ENCODE peak calls at places on chromosomes 7 and 10, in ten cellular contexts. B, A, J, W, T, F, L, V, E and H are unnamed samples.

GRCh38 chr7:116122972-116123595 is 87.3 kb upstream of the TES start:
- DNase-seq in B (peak; percentile 30), A (peak; percentile 77), J (no peak), W (peak; percentile 57), T (peak; percentile 14), F (peak; percentile 40), L (peak; percentile 77), V (peak; percentile 66), E (peak; percentile 48), H (peak; percentile 65)

GRCh38 chr10:85319826-85320225 is 991.4 kb downstream of the CCSER2 start:
- DNase-seq in B (no peak), A (no peak), J (no peak), W (no peak), T (no peak), F (no peak), L (no peak), V (no peak), E (no peak), H (no peak)

GRCh38 chr7:151570366-151570915 is 50.7 kb upstream of the RHEB start:
- DNase-seq in B (no peak), A (peak; percentile 55), J (no peak), W (no peak), T (peak; percentile 8), F (no peak), L (no peak), V (peak; percentile 47), E (no peak), H (peak; percentile 65)

GRCh38 chr10:116325987-116326386 is 1.7 kb downstream of the CCDC172 start:
- DNase-seq in B (no peak), A (no peak), J (no peak), W (no peak), T (no peak), F (no peak), L (no peak), V (no peak), E (no peak), H (no peak)

GRCh38 chr10:133229265-133230022 is 573 bp upstream of the UTF1 start:
- DNase-seq in B (no peak), A (peak; percentile 19), J (peak; percentile 71), W (no peak), T (no peak), F (no peak), L (peak; percentile 73), V (no peak), E (no peak), H (no peak)

GRCh38 chr10:17685227-17685840 is 41.4 kb downstream of the STAM start:
- DNase-seq in B (no peak), A (no peak), J (no peak), W (no peak), T (no peak), F (peak; percentile 22), L (no peak), V (no peak), E (no peak), H (no peak)

GRCh38 chr10:132574783-132575319 is 37.3 kb downstream of the INPP5A start:
- DNase-seq in B (peak; percentile 54), A (no peak), J (peak; percentile 65), W (no peak), T (no peak), F (no peak), L (peak; percentile 63), V (no peak), E (peak; percentile 66), H (no peak)

GRCh38 chr10:3757250-3757637 is 27.8 kb downstream of the KLF6 start:
- DNase-seq in B (no peak), A (no peak), J (peak; percentile 4), W (no peak), T (peak; percentile 23), F (no peak), L (no peak), V (no peak), E (no peak), H (no peak)

GRCh38 chr7:1848013-1848640 is 178.1 kb downstream of the ELFN1 start:
- DNase-seq in B (no peak), A (no peak), J (no peak), W (no peak), T (no peak), F (no peak), L (no peak), V (no peak), E (no peak), H (no peak)

GRCh38 chr10:22824984-22825383 is 102.9 kb upstream of the ARMC3 start:
- DNase-seq in B (peak; percentile 92), A (peak; percentile 82), J (no peak), W (no peak), T (no peak), F (no peak), L (no peak), V (peak; percentile 74), E (peak; percentile 90), H (no peak)

GRCh38 chr10:3274414-3274813 is 101.8 kb upstream of the PITRM1 start:
- DNase-seq in B (no peak), A (no peak), J (no peak), W (no peak), T (no peak), F (no peak), L (no peak), V (no peak), E (no peak), H (no peak)

GRCh38 chr7:143280160-143280559 is 4.6 kb upstream of the TMEM139 start:
- DNase-seq in B (no peak), A (peak; percentile 9), J (no peak), W (no peak), T (no peak), F (no peak), L (no peak), V (no peak), E (no peak), H (no peak)
- H2AFZ ChIP-seq in B (no peak overlapping the region), A (peak overlapping the region; percentile 59), J (no peak overlapping the region), W (peak overlapping the region; percentile 12), T (no peak overlapping the region), F (peak overlapping the region; percentile 27), L (no peak overlapping the region), V (no peak overlapping the region), E (no peak overlapping the region), H (no peak overlapping the region)

DNA sequence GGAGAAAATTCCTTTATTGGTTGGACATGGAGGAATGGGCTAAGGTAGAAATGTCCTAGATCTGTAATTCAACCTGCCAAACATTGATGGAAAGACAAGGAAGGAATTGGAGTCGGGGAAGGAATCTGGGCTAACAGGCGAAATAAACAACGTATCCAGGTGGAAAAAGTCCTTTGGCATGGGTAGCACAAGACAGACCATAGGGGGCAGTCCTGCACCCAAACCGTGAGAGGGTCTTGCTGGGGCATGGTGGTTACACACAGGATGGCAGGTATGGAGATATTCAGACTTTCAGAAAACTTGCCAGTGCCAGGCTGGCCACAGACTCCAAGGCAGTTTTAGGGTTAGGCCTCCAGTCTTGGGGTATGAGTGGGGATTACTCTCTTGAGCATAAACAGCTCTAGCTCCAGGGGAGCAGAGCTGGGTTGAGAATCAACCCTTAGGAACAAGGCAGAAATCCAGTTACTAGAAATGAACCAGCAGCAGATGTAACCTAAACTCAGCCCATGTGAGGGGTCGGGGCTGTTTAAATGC is 188.6 kb upstream of the GDF10 start:
- DNase-seq in B (no peak), A (no peak), J (peak; percentile 59), W (no peak), T (no peak), F (peak; percentile 6), L (peak; percentile 60), V (no peak), E (no peak), H (no peak)
- H3K4me1 ChIP-seq in B (no peaks in the 10 kb centered on the region), A (no peaks in the 10 kb centered on the region), J (no peaks in the 10 kb centered on the region), W (no peaks in the 10 kb centered on the region), T (no peaks in the 10 kb centered on the region), F (no peaks in the 10 kb centered on the region), L (peaks cover 7% of the 10 kb centered on the region), V (peaks cover 7% of the 10 kb centered on the region), E (peaks cover 2% of the 10 kb centered on the region), H (no peaks in the 10 kb centered on the region)

DNA sequence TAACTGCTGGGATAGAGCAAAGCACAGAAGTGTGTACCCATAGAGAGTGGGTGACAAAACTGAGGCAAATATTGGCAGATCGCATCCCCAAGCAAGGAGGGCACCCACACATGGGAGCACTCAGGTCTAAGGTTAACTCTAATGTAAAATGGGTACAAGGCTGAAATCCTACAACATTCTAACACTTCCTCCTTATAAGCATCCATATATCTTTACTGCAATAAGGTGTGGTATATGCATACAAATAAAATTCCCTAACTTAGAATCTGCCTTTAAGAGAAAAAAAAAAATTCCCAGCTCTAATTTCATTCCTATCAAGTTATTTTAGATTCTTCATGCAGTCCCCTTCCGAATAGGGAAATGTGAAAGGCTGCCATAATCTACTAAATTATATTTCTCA is 18.7 kb downstream of the EIF3A start:
- DNase-seq in B (no peak), A (no peak), J (no peak), W (no peak), T (no peak), F (no peak), L (no peak), V (no peak), E (no peak), H (no peak)
- H4K20me1 ChIP-seq in B (peaks cover 90% of the 10 kb centered on the region), A (peaks cover 13% of the 10 kb centered on the region), J (no peaks in the 10 kb centered on the region), W (peaks cover 41% of the 10 kb centered on the region), T (peaks cover 17% of the 10 kb centered on the region), F (no peaks in the 10 kb centered on the region), L (peaks cover 59% of the 10 kb centered on the region), V (peaks cover 32% of the 10 kb centered on the region), E (no peaks in the 10 kb centered on the region), H (peaks cover 42% of the 10 kb centered on the region)

GRCh38 chr7:156986378-156986777 is 24.1 kb downstream of the MNX1 start:
- DNase-seq in B (no peak), A (no peak), J (no peak), W (no peak), T (no peak), F (no peak), L (no peak), V (no peak), E (no peak), H (no peak)

GRCh38 chr7:156985101-156985967 is 25.1 kb downstream of the MNX1 start:
- DNase-seq in B (no peak), A (no peak), J (no peak), W (no peak), T (no peak), F (no peak), L (no peak), V (no peak), E (no peak), H (no peak)

GRCh38 chr7:156979711-156980110 is 30.2 kb downstream of the NOM1 start:
- DNase-seq in B (no peak), A (no peak), J (no peak), W (no peak), T (no peak), F (no peak), L (no peak), V (no peak), E (no peak), H (peak; percentile 47)

GRCh38 chr7:156988605-156989185 is 21.8 kb downstream of the MNX1 start:
- DNase-seq in B (no peak), A (no peak), J (no peak), W (no peak), T (no peak), F (no peak), L (no peak), V (no peak), E (no peak), H (no peak)

DNA sequence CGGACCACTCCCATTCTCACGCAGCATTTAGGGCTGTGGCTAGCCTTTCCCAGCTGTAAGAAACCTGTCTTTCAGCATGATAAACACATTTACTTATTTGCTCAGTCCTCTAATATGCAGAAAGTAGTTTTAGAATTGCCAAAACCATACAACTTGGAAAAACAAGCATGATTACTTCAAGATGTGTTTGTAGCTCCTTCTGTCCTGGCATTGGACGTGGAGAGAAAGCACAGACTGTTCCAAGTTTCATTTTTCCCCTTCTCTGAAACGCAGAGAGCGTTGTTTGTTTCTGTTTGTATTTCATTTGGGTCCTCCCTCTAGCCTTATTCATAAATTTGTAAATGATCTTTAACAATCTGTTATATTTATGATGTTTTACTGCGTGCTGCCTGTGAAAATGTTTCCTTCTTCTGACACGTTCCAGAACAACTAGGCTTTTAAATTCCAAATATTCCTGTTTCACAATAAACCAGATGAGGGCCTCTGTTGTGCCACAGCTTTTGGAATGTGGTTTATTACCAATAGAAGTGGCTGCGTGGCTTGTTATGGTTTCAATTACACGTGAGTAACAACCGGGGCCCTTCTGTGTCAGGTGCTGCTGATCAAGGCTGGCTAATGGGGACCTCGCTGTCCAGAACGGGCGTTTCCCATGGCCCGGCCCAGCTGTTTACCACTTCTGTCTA is 26.1 kb downstream of the MNX1 start:
- DNase-seq in B (no peak), A (peak; percentile 89), J (no peak), W (no peak), T (no peak), F (no peak), L (no peak), V (peak; percentile 28), E (no peak), H (no peak)
- H2AFZ ChIP-seq in B (no peak overlapping the region), A (peak overlapping the region; percentile 62), J (no peak overlapping the region), W (no peak overlapping the region), T (no peak overlapping the region), F (peak overlapping the region; percentile 5), L (no peak overlapping the region), V (no peak overlapping the region), E (no peak overlapping the region), H (no peak overlapping the region)